ENCODE peak calls at places on chromosome 4, in seven cellular contexts. M is mammary epithelial cell; C is stimulated activated CD4-positive, alpha-beta T cell treated with anti-CD3 and anti-CD28 coated beads, Interleukin-4, amount 100 ng/mL, for 48 hours; E is memory B cell; Z is PC-9; U is heart left ventricle; R is effector memory CD8-positive, alpha-beta T cell. L is an unnamed sample.

GRCh38 chr4:76767983-76768382 is 130.0 kb downstream of the SOWAHB start:
- DNase-seq in M (no peak), C (no peak), E (no peak), Z (no peak), U (no peak), R (no peak), L (no peak)

GRCh38 chr4:42995343-42995944 is 102.9 kb downstream of the GRXCR1 start:
- DNase-seq in M (peak), C (no peak), E (no peak), Z (no peak), U (no peak), R (no peak), L (no peak)

GRCh38 chr4:184288451-184289178 is 70.9 kb upstream of the ENPP6 start:
- DNase-seq in M (no peak), C (no peak), E (no peak), Z (no peak), U (no peak), R (no peak), L (peak)

GRCh38 chr4:95798003-95798402 is 41.9 kb upstream of the PDHA2 start:
- DNase-seq in M (no peak), C (no peak), E (no peak), Z (no peak), U (no peak), R (no peak), L (no peak)

GRCh38 chr4:2591189-2591588 is 54.7 kb downstream of the FAM193A start:
- DNase-seq in M (no peak), C (no peak), E (no peak), Z (no peak), U (no peak), R (no peak), L (peak)

GRCh38 chr4:140752669-140753068 is 3.5 kb downstream of the TBC1D9 start:
- DNase-seq in M (no peak), C (no peak), E (no peak), Z (no peak), U (no peak), R (no peak), L (no peak)

GRCh38 chr4:71247706-71248105 is 91.1 kb upstream of the SLC4A4 start:
- DNase-seq in M (no peak), C (no peak), E (no peak), Z (no peak), U (no peak), R (no peak), L (no peak)

GRCh38 chr4:124641715-124642380 is 70.7 kb downstream of the ANKRD50 start:
- DNase-seq in M (peak), C (no peak), E (no peak), Z (peak), U (no peak), R (no peak), L (peak)

GRCh38 chr4:84901745-84902283 is 64.7 kb downstream of the WDFY3 start:
- DNase-seq in M (no peak), C (no peak), E (no peak), Z (no peak), U (no peak), R (no peak), L (no peak)

L was measured in thyroid gland.